ENCODE peak calls at places on chromosomes 3 and 15, in eight cellular contexts. One of them, this sample, is unnamed.

GRCh38 chr15:73873889-73874511 is 636 bp downstream of the TBC1D21 start:
- DNase-seq in OCI-LY7: peak
- DNase-seq in activated CD8-positive, alpha-beta memory T cell treated with anti-CD3 and anti-CD28 coated beads, Interleukin-2, amount 50 U/mL, for 48 hours: peak
- DNase-seq in mucosa of gallbladder: peak
- DNase-seq in NCI-H2081: peak
- DNase-seq in hypothalamus: no peak
- DNase-seq in NCI-H1092: no peak
- DNase-seq in ovary: no peak
- DNase-seq in this sample: no peak

GRCh38 chr15:69576035-69576526 is 123.5 kb downstream of the RPLP1 start:
- DNase-seq in OCI-LY7: peak
- DNase-seq in activated CD8-positive, alpha-beta memory T cell treated with anti-CD3 and anti-CD28 coated beads, Interleukin-2, amount 50 U/mL, for 48 hours: peak
- DNase-seq in mucosa of gallbladder: peak
- DNase-seq in NCI-H2081: peak
- DNase-seq in hypothalamus: peak
- DNase-seq in NCI-H1092: peak
- DNase-seq in ovary: no peak
- DNase-seq in this sample: peak

GRCh38 chr3:196632033-196632751 is 7.3 kb upstream of the NRROS start:
- DNase-seq in OCI-LY7: peak
- DNase-seq in activated CD8-positive, alpha-beta memory T cell treated with anti-CD3 and anti-CD28 coated beads, Interleukin-2, amount 50 U/mL, for 48 hours: peak
- DNase-seq in mucosa of gallbladder: peak
- DNase-seq in NCI-H2081: peak
- DNase-seq in hypothalamus: peak
- DNase-seq in NCI-H1092: peak
- DNase-seq in ovary: peak
- DNase-seq in this sample: peak

GRCh38 chr15:92120082-92120481 is 266.6 kb downstream of the SLCO3A1 start:
- DNase-seq in OCI-LY7: no peak
- DNase-seq in activated CD8-positive, alpha-beta memory T cell treated with anti-CD3 and anti-CD28 coated beads, Interleukin-2, amount 50 U/mL, for 48 hours: no peak
- DNase-seq in mucosa of gallbladder: no peak
- DNase-seq in NCI-H2081: no peak
- DNase-seq in hypothalamus: no peak
- DNase-seq in NCI-H1092: no peak
- DNase-seq in ovary: no peak
- DNase-seq in this sample: no peak

GRCh38 chr3:79424811-79425210 is 343.0 kb downstream of the ROBO1 start:
- DNase-seq in OCI-LY7: no peak
- DNase-seq in activated CD8-positive, alpha-beta memory T cell treated with anti-CD3 and anti-CD28 coated beads, Interleukin-2, amount 50 U/mL, for 48 hours: no peak
- DNase-seq in mucosa of gallbladder: no peak
- DNase-seq in NCI-H2081: no peak
- DNase-seq in hypothalamus: no peak
- DNase-seq in NCI-H1092: no peak
- DNase-seq in ovary: no peak
- DNase-seq in this sample: no peak

GRCh38 chr15:77959094-77959879 is 118.2 kb downstream of the TBC1D2B start:
- DNase-seq in OCI-LY7: peak
- DNase-seq in activated CD8-positive, alpha-beta memory T cell treated with anti-CD3 and anti-CD28 coated beads, Interleukin-2, amount 50 U/mL, for 48 hours: peak
- DNase-seq in mucosa of gallbladder: peak
- DNase-seq in NCI-H2081: peak
- DNase-seq in hypothalamus: peak
- DNase-seq in NCI-H1092: peak
- DNase-seq in ovary: peak
- DNase-seq in this sample: peak

GRCh38 chr3:64190517-64191515 is 34.5 kb downstream of the PRICKLE2 start:
- DNase-seq in OCI-LY7: no peak
- DNase-seq in activated CD8-positive, alpha-beta memory T cell treated with anti-CD3 and anti-CD28 coated beads, Interleukin-2, amount 50 U/mL, for 48 hours: no peak
- DNase-seq in mucosa of gallbladder: no peak
- DNase-seq in NCI-H2081: no peak
- DNase-seq in hypothalamus: no peak
- DNase-seq in NCI-H1092: no peak
- DNase-seq in ovary: no peak
- DNase-seq in this sample: no peak

GRCh38 chr3:53318522-53318921 is 28.8 kb downstream of the DCP1A start:
- DNase-seq in OCI-LY7: no peak
- DNase-seq in activated CD8-positive, alpha-beta memory T cell treated with anti-CD3 and anti-CD28 coated beads, Interleukin-2, amount 50 U/mL, for 48 hours: no peak
- DNase-seq in mucosa of gallbladder: no peak
- DNase-seq in NCI-H2081: no peak
- DNase-seq in hypothalamus: no peak
- DNase-seq in NCI-H1092: no peak
- DNase-seq in ovary: no peak
- DNase-seq in this sample: no peak

GRCh38 chr3:17059966-17060560 is 175.3 kb downstream of the PLCL2 start:
- DNase-seq in OCI-LY7: no peak
- DNase-seq in activated CD8-positive, alpha-beta memory T cell treated with anti-CD3 and anti-CD28 coated beads, Interleukin-2, amount 50 U/mL, for 48 hours: no peak
- DNase-seq in mucosa of gallbladder: no peak
- DNase-seq in NCI-H2081: no peak
- DNase-seq in hypothalamus: no peak
- DNase-seq in NCI-H1092: no peak
- DNase-seq in ovary: no peak
- DNase-seq in this sample: no peak

GRCh38 chr3:133408961-133409360 is 9.1 kb downstream of the BFSP2 start:
- DNase-seq in OCI-LY7: no peak
- DNase-seq in activated CD8-positive, alpha-beta memory T cell treated with anti-CD3 and anti-CD28 coated beads, Interleukin-2, amount 50 U/mL, for 48 hours: no peak
- DNase-seq in mucosa of gallbladder: no peak
- DNase-seq in NCI-H2081: no peak
- DNase-seq in hypothalamus: no peak
- DNase-seq in NCI-H1092: no peak
- DNase-seq in ovary: no peak
- DNase-seq in this sample: no peak

This sample was measured in left ventricle myocardium superior.